ENCODE peak calls at places on chromosome 14, in five cellular contexts. One of them, this sample, is unnamed.

GRCh38 chr14:25431211-25432076 is 381.5 kb upstream of the STXBP6 start:
- DNase-seq in stimulated activated CD4-positive, alpha-beta T cell treated with anti-CD3 and anti-CD28 coated beads, Interleukin-12 subunit alpha, Interleukin-12 subunit beta, amount 100 ng/mL, for 48 hours: no peak
- DNase-seq in esophagus squamous epithelium: no peak
- DNase-seq in HepG2: peak; percentile 53
- DNase-seq in NAMALWA: peak; percentile 32
- DNase-seq in this sample: no peak

GRCh38 chr14:102370305-102370809 is 7.6 kb downstream of the TECPR2 start:
- DNase-seq in stimulated activated CD4-positive, alpha-beta T cell treated with anti-CD3 and anti-CD28 coated beads, Interleukin-12 subunit alpha, Interleukin-12 subunit beta, amount 100 ng/mL, for 48 hours: no peak
- DNase-seq in NAMALWA: no peak
- DNase-seq in HepG2: no peak
- DNase-seq in esophagus squamous epithelium: no peak
- DNase-seq in this sample: no peak

GRCh38 chr14:103020271-103020910 is 37.0 kb downstream of the CDC42BPB start:
- DNase-seq in esophagus squamous epithelium: no peak
- DNase-seq in HepG2: no peak
- DNase-seq in stimulated activated CD4-positive, alpha-beta T cell treated with anti-CD3 and anti-CD28 coated beads, Interleukin-12 subunit alpha, Interleukin-12 subunit beta, amount 100 ng/mL, for 48 hours: no peak
- DNase-seq in NAMALWA: no peak
- DNase-seq in this sample: no peak

GRCh38 chr14:24310666-24311604 is at the start of gene LTB4R:
- DNase-seq in esophagus squamous epithelium: no peak
- DNase-seq in stimulated activated CD4-positive, alpha-beta T cell treated with anti-CD3 and anti-CD28 coated beads, Interleukin-12 subunit alpha, Interleukin-12 subunit beta, amount 100 ng/mL, for 48 hours: peak; percentile 34
- DNase-seq in HepG2: no peak
- DNase-seq in NAMALWA: peak; percentile 65
- DNase-seq in this sample: peak; percentile 65

GRCh38 chr14:25411933-25412757 is 362.2 kb upstream of the STXBP6 start:
- DNase-seq in esophagus squamous epithelium: no peak
- DNase-seq in HepG2: no peak
- DNase-seq in stimulated activated CD4-positive, alpha-beta T cell treated with anti-CD3 and anti-CD28 coated beads, Interleukin-12 subunit alpha, Interleukin-12 subunit beta, amount 100 ng/mL, for 48 hours: no peak
- DNase-seq in NAMALWA: peak; percentile 13
- DNase-seq in this sample: no peak

GRCh38 chr14:23361763-23362162 is 3.2 kb downstream of the EFS start:
- DNase-seq in stimulated activated CD4-positive, alpha-beta T cell treated with anti-CD3 and anti-CD28 coated beads, Interleukin-12 subunit alpha, Interleukin-12 subunit beta, amount 100 ng/mL, for 48 hours: no peak
- DNase-seq in esophagus squamous epithelium: no peak
- DNase-seq in NAMALWA: no peak
- DNase-seq in HepG2: no peak
- DNase-seq in this sample: no peak

GRCh38 chr14:105356927-105357326 is 41.4 kb upstream of the TEX22 start:
- DNase-seq in NAMALWA: no peak
- DNase-seq in esophagus squamous epithelium: no peak
- DNase-seq in HepG2: no peak
- DNase-seq in stimulated activated CD4-positive, alpha-beta T cell treated with anti-CD3 and anti-CD28 coated beads, Interleukin-12 subunit alpha, Interleukin-12 subunit beta, amount 100 ng/mL, for 48 hours: no peak
- DNase-seq in this sample: no peak

GRCh38 chr14:96126339-96126770 is 78.3 kb upstream of the BDKRB2 start:
- DNase-seq in stimulated activated CD4-positive, alpha-beta T cell treated with anti-CD3 and anti-CD28 coated beads, Interleukin-12 subunit alpha, Interleukin-12 subunit beta, amount 100 ng/mL, for 48 hours: no peak
- DNase-seq in esophagus squamous epithelium: no peak
- DNase-seq in HepG2: no peak
- DNase-seq in NAMALWA: peak; percentile 61
- DNase-seq in this sample: peak; percentile 15

GRCh38 chr14:63726499-63726898 is 1.4 kb downstream of the SGPP1 start:
- DNase-seq in HepG2: peak; percentile 17
- DNase-seq in stimulated activated CD4-positive, alpha-beta T cell treated with anti-CD3 and anti-CD28 coated beads, Interleukin-12 subunit alpha, Interleukin-12 subunit beta, amount 100 ng/mL, for 48 hours: no peak
- DNase-seq in NAMALWA: peak; percentile 35
- DNase-seq in esophagus squamous epithelium: no peak
- DNase-seq in this sample: no peak

GRCh38 chr14:25048170-25049126 is 1.5 kb downstream of the STXBP6 start:
- DNase-seq in esophagus squamous epithelium: no peak
- DNase-seq in stimulated activated CD4-positive, alpha-beta T cell treated with anti-CD3 and anti-CD28 coated beads, Interleukin-12 subunit alpha, Interleukin-12 subunit beta, amount 100 ng/mL, for 48 hours: no peak
- DNase-seq in NAMALWA: no peak
- DNase-seq in HepG2: no peak
- DNase-seq in this sample: no peak

GRCh38 chr14:21385170-21385904 is 1.5 kb upstream of the SUPT16H start:
- DNase-seq in esophagus squamous epithelium: no peak
- DNase-seq in HepG2: no peak
- DNase-seq in stimulated activated CD4-positive, alpha-beta T cell treated with anti-CD3 and anti-CD28 coated beads, Interleukin-12 subunit alpha, Interleukin-12 subunit beta, amount 100 ng/mL, for 48 hours: no peak
- DNase-seq in NAMALWA: peak; percentile 66
- DNase-seq in this sample: peak; percentile 47

GRCh38 chr14:59687663-59688062 is 111.1 kb upstream of the CCDC175 start:
- DNase-seq in HepG2: no peak
- DNase-seq in stimulated activated CD4-positive, alpha-beta T cell treated with anti-CD3 and anti-CD28 coated beads, Interleukin-12 subunit alpha, Interleukin-12 subunit beta, amount 100 ng/mL, for 48 hours: no peak
- DNase-seq in NAMALWA: no peak
- DNase-seq in esophagus squamous epithelium: no peak
- DNase-seq in this sample: no peak